ENCODE peak calls at places on chromosome 1, in six cellular contexts. A, M, J, F, Y and C are unnamed samples.

GRCh38 chr1:178310685-178311105 is 186.1 kb downstream of the CLEC20A start:
- DNase-seq in Y (peak), F (no peak), M (no peak), A (no peak), J (no peak), C (no peak)

GRCh38 chr1:183365676-183366075 is 52.5 kb downstream of the NMNAT2 start:
- DNase-seq in Y (no peak), F (no peak), J (no peak), A (no peak), M (no peak), C (no peak)

GRCh38 chr1:209231476-209232156 is 351.9 kb upstream of the CAMK1G start:
- DNase-seq in M (no peak), A (no peak), Y (no peak), F (no peak), J (no peak), C (no peak)

GRCh38 chr1:244794071-244794470 is 41.4 kb upstream of the COX20 start:
- DNase-seq in J (no peak), M (no peak), F (no peak), A (no peak), Y (no peak), C (no peak)

GRCh38 chr1:57889686-57890360 is 466.0 kb upstream of the DAB1 start:
- DNase-seq in J (no peak), M (no peak), A (no peak), Y (no peak), F (no peak), C (no peak)

GRCh38 chr1:56537660-56538059 is 41.7 kb downstream of the PLPP3 start:
- DNase-seq in F (no peak), J (no peak), M (no peak), Y (no peak), A (no peak), C (no peak)

GRCh38 chr1:70745199-70745598 is 302.4 kb downstream of the PTGER3 start:
- DNase-seq in J (no peak), A (no peak), Y (no peak), F (no peak), M (no peak), C (no peak)

GRCh38 chr1:64948905-64949833 is 17.2 kb downstream of the JAK1 start:
- DNase-seq in Y (peak), F (no peak), M (peak), A (no peak), J (no peak), C (no peak)

GRCh38 chr1:214327519-214327918 is 46.6 kb downstream of the SMYD2 start:
- DNase-seq in F (no peak), Y (peak), M (no peak), A (no peak), J (no peak), C (no peak)

GRCh38 chr1:45299981-45300668 is 26.6 kb upstream of the HPDL start:
- DNase-seq in F (no peak), A (peak), M (peak), Y (peak), J (no peak), C (no peak)

GRCh38 chr1:30816211-30817082 is 58.9 kb upstream of the LAPTM5 start:
- DNase-seq in M (no peak), F (peak), A (peak), Y (no peak), J (no peak), C (no peak)

GRCh38 chr1:244969355-244970235 is 105.3 kb upstream of the HNRNPU start:
- DNase-seq in J (peak), F (peak), M (peak), A (peak), Y (peak), C (peak)

GRCh38 chr1:109298666-109299086 is 8.1 kb downstream of the MYBPHL start:
- DNase-seq in F (no peak), Y (no peak), J (peak), M (no peak), A (no peak), C (no peak)

GRCh38 chr1:110119843-110120242 is 7.6 kb downstream of the UBL4B start:
- DNase-seq in F (no peak), Y (no peak), J (no peak), M (no peak), A (no peak), C (no peak)

GRCh38 chr1:216045400-216045799 is 377.8 kb downstream of the USH2A start:
- DNase-seq in F (no peak), M (no peak), Y (no peak), J (no peak), A (no peak), C (no peak)

GRCh38 chr1:99548924-99549605 is 96.8 kb upstream of the PALMD start:
- DNase-seq in A (no peak), J (no peak), Y (peak), F (no peak), M (no peak), C (no peak)

GRCh38 chr1:41241748-41242644 is at the start of gene SCMH1:
- DNase-seq in F (peak), A (peak), J (peak), Y (peak), M (peak), C (peak)

GRCh38 chr1:41242645-41243171 is 602 bp upstream of the SCMH1 start:
- DNase-seq in J (no peak), Y (peak), M (no peak), F (no peak), A (no peak), C (no peak)

GRCh38 chr1:41238311-41239094 is 3.6 kb downstream of the SCMH1 start:
- DNase-seq in A (no peak), M (no peak), Y (peak), F (no peak), J (no peak), C (no peak)

GRCh38 chr1:41240806-41241747 is 1.0 kb downstream of the SCMH1 start:
- DNase-seq in M (peak), A (peak), Y (peak), J (peak), F (peak), C (peak)

GRCh38 chr1:41239988-41240610 is 2.0 kb downstream of the SCMH1 start:
- DNase-seq in M (no peak), J (no peak), F (no peak), Y (peak), A (no peak), C (no peak)
- TF ChIP-seq CTCF in M (no peak), J (no peak), F (peak), Y (no peak), A (peak), C (no peak)

GRCh38 chr1:200869753-200870391 is 2.9 kb upstream of the GPR25 start:
- DNase-seq in Y (no peak), A (no peak), M (peak), F (no peak), J (no peak), C (no peak)
- H3K4me3 ChIP-seq in Y (no peak), A (no peak), M (no peak), F (no peak), J (no peak), C (no peak)

DNA sequence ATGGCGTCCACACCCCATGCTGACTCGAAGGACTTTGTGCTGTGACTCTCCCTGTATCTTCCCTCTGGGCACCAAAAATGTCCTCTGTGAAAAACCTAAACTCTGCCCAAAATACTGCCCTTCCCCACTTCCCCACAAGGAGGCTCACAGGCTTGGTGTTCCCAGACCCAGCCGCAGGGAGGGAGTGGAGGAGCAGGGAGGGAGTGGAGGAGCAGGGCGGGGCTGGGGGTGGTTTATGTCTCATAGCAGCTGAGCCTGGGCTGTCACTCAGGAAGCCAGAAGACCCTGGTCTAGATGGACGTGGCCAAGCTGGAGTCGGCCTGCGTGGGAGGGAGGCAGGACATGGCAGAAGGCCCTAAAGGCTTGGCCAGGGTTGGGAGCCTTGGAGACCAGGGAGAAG is 461.7 kb downstream of the PTPRU start:
- DNase-seq in Y (no peak), F (no peak), J (peak), M (no peak), A (no peak), C (no peak)
- TF ChIP-seq CTCF in Y (peak), F (no peak), J (no peak), M (no peak), A (no peak), C (no peak)

GRCh38 chr1:41621791-41622190 is 137.3 kb upstream of the EDN2 start:
- DNase-seq in M (no peak), Y (no peak), A (no peak), F (peak), J (no peak), C (no peak)

GRCh38 chr1:41621256-41621655 is 136.8 kb upstream of the EDN2 start:
- DNase-seq in Y (no peak), M (no peak), J (no peak), A (no peak), F (peak), C (no peak)

GRCh38 chr1:41623736-41624135 is 139.3 kb upstream of the EDN2 start:
- DNase-seq in M (no peak), Y (no peak), A (no peak), J (no peak), F (peak), C (no peak)

GRCh38 chr1:41622859-41623732 is 138.6 kb upstream of the EDN2 start:
- DNase-seq in A (no peak), Y (no peak), M (no peak), F (peak), J (no peak), C (no peak)

DNA sequence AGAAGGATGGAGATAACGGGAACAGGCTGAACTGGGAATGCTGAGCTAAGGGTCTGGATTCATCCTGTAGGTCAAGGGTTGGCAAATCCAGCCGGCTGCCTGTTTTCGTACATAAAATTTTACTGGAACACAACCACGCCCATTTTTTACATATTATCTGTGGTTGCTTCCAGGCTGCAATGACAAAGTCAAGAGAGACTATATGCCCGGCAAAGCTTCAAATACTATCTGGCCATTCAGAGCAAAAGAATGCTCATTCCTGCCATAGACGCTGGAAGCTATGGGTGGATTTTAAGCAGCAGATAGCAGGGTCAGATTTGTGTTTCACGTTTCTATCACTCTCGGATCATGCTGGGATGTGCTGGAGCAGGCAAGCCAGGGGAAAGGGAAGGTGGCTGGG is 137.9 kb upstream of the EDN2 start:
- DNase-seq in J (no peak), Y (no peak), A (no peak), F (no peak), M (no peak), C (no peak)
- H3K4me3 ChIP-seq in J (no peak), Y (no peak), A (no peak), F (no peak), M (no peak), C (no peak)

DNA sequence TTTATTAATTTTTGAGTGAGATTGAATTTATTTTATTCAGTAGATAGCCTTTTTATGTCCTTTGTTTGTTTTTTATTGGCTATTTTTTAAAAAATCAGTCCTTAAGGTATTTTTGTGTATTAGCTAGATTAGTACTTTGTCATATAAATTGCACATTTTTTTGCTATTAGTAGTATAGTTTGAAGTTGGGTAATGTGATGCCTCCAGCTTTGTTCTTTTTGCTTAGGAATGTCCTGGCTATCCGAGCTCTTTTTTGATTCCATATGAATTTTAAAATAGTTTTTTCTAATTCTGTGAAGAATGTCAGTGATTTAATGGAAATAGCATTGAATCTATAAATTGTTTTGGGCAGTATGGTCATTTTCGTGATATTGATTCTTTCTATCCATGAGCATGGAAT is 80.4 kb downstream of the MAN1A2 start:
- DNase-seq in M (no peak), A (no peak), Y (no peak), J (no peak), F (no peak), C (no peak)
- TF ChIP-seq CTCF in M (no peak), A (no peak), Y (no peak), J (no peak), F (no peak), C (no peak)

GRCh38 chr1:12479311-12479710 is 138.7 kb downstream of the DHRS3 start:
- DNase-seq in Y (no peak), M (no peak), J (no peak), F (no peak), A (no peak), C (peak)
- H3K4me3 ChIP-seq in Y (no peak), M (no peak), J (no peak), F (no peak), A (no peak), C (no peak)

GRCh38 chr1:15550573-15550972 is 23.9 kb downstream of the DNAJC16 start:
- DNase-seq in F (no peak), Y (no peak), J (no peak), M (no peak), A (no peak), C (no peak)
- TF ChIP-seq CTCF in F (no peak), Y (no peak), J (no peak), M (no peak), A (no peak), C (no peak)

DNA sequence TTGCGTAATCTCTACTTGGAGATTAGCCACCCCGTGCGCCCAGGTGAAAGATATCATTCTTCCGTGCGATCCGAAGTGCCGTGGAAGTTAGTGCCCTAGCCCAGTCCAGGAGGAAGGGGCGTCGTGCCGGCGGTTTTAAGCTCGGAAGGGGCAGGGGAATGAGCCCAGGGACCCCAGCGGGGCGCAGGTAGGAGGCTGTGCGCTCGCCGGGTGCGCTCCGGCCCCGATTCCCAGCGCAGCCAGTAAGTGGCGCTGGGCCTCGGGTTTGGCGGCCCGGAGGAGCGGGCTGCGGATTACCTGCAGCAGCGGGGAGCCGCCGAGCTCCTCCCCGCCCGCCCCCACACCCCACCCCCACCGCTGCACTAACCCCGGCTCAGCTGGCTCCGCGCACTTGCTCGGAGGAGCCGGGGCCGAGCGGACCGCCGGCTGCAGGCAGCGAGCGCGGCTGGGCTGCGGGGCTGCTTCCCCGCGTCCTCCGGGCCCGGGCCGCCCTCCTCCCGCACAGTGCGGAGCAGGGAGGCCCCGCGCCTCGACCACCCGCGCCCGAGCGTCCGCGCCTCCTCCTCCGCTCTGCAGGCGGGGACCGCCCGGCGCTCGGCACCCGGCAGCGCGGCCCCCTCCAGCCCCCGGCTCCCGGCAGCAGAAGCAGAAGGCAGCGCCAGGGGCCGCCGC is at the start of gene RYR2:
- DNase-seq in F (peak), Y (no peak), J (no peak), M (no peak), A (no peak), C (no peak)
- H3K4me3 ChIP-seq in F (peak), Y (no peak), J (peak), M (no peak), A (peak), C (peak)

GRCh38 chr1:16204634-16205332 is 7.7 kb downstream of the ARHGEF19 start:
- DNase-seq in J (no peak), M (peak), Y (peak), F (no peak), A (no peak), C (no peak)
- TF ChIP-seq CTCF in J (peak), M (peak), Y (peak), F (no peak), A (no peak), C (no peak)